ENCODE peak calls at places on chromosomes 7 and 10, in four cellular contexts. One of them, this sample, is unnamed.

GRCh38 chr10:32983333-32983909 is 25.4 kb upstream of the ITGB1 start:
- ATAC-seq in naive thymus-derived CD4-positive, alpha-beta T cell: peak
- ATAC-seq in RWPE2: peak
- ATAC-seq in K562: no peak
- ATAC-seq in this sample: no peak

GRCh38 chr10:6072215-6072941 is 10.2 kb upstream of the IL2RA start:
- ATAC-seq in naive thymus-derived CD4-positive, alpha-beta T cell: peak
- ATAC-seq in RWPE2: no peak
- ATAC-seq in K562: no peak
- ATAC-seq in this sample: peak

GRCh38 chr10:131771634-131772358 is 129.0 kb upstream of the PPP2R2D start:
- ATAC-seq in naive thymus-derived CD4-positive, alpha-beta T cell: peak
- ATAC-seq in RWPE2: no peak
- ATAC-seq in K562: no peak
- ATAC-seq in this sample: no peak

GRCh38 chr7:67019562-67020390 is 23.1 kb downstream of the TYW1 start:
- ATAC-seq in naive thymus-derived CD4-positive, alpha-beta T cell: no peak
- ATAC-seq in RWPE2: peak
- ATAC-seq in K562: peak
- ATAC-seq in this sample: no peak

GRCh38 chr7:55488804-55489340 is 83.4 kb downstream of the VOPP1 start:
- ATAC-seq in naive thymus-derived CD4-positive, alpha-beta T cell: no peak
- ATAC-seq in RWPE2: no peak
- ATAC-seq in K562: no peak
- ATAC-seq in this sample: no peak

GRCh38 chr10:22900841-22901601 is 26.8 kb upstream of the ARMC3 start:
- ATAC-seq in naive thymus-derived CD4-positive, alpha-beta T cell: no peak
- ATAC-seq in RWPE2: no peak
- ATAC-seq in K562: no peak
- ATAC-seq in this sample: no peak

GRCh38 chr7:91945476-91945875 is 4.8 kb downstream of the AKAP9 start:
- ATAC-seq in naive thymus-derived CD4-positive, alpha-beta T cell: no peak
- ATAC-seq in RWPE2: peak
- ATAC-seq in K562: no peak
- ATAC-seq in this sample: peak

GRCh38 chr10:61870521-61870895 is 31.0 kb upstream of the ARID5B start:
- ATAC-seq in naive thymus-derived CD4-positive, alpha-beta T cell: no peak
- ATAC-seq in RWPE2: no peak
- ATAC-seq in K562: no peak
- ATAC-seq in this sample: no peak

GRCh38 chr10:128536259-128536658 is 410.0 kb upstream of the MKI67 start:
- ATAC-seq in naive thymus-derived CD4-positive, alpha-beta T cell: no peak
- ATAC-seq in RWPE2: no peak
- ATAC-seq in K562: peak
- ATAC-seq in this sample: no peak

GRCh38 chr7:43938892-43939482 is 12.8 kb downstream of the UBE2D4 start:
- ATAC-seq in naive thymus-derived CD4-positive, alpha-beta T cell: no peak
- ATAC-seq in RWPE2: no peak
- ATAC-seq in K562: no peak
- ATAC-seq in this sample: no peak

GRCh38 chr10:132861116-132861691 is 75.3 kb upstream of the NKX6-2 start:
- ATAC-seq in naive thymus-derived CD4-positive, alpha-beta T cell: no peak
- ATAC-seq in RWPE2: no peak
- ATAC-seq in K562: no peak
- ATAC-seq in this sample: no peak

GRCh38 chr7:73707045-73707631 is 12.3 kb downstream of the STX1A start:
- ATAC-seq in naive thymus-derived CD4-positive, alpha-beta T cell: peak
- ATAC-seq in RWPE2: peak
- ATAC-seq in K562: no peak
- ATAC-seq in this sample: peak

GRCh38 chr7:73983437-73984164 is 44.4 kb upstream of the ELN start:
- ATAC-seq in naive thymus-derived CD4-positive, alpha-beta T cell: no peak
- ATAC-seq in RWPE2: no peak
- ATAC-seq in K562: peak
- ATAC-seq in this sample: no peak

GRCh38 chr10:116216676-116217075 is 56.3 kb downstream of the GFRA1 start:
- ATAC-seq in naive thymus-derived CD4-positive, alpha-beta T cell: no peak
- ATAC-seq in RWPE2: no peak
- ATAC-seq in K562: no peak
- ATAC-seq in this sample: no peak

GRCh38 chr7:127041689-127042452 is 210.9 kb downstream of the GRM8 start:
- ATAC-seq in naive thymus-derived CD4-positive, alpha-beta T cell: no peak
- ATAC-seq in RWPE2: no peak
- ATAC-seq in K562: no peak
- ATAC-seq in this sample: no peak

GRCh38 chr7:143947111-143947510 is 7.5 kb upstream of the OR2F1 start:
- ATAC-seq in naive thymus-derived CD4-positive, alpha-beta T cell: no peak
- ATAC-seq in RWPE2: no peak
- ATAC-seq in K562: no peak
- ATAC-seq in this sample: no peak
- H3K27ac ChIP-seq in naive thymus-derived CD4-positive, alpha-beta T cell: no peak
- H3K27ac ChIP-seq in RWPE2: no peak
- H3K27ac ChIP-seq in K562: no peak
- H3K27ac ChIP-seq in this sample: no peak

GRCh38 chr7:5546626-5547025 is 123.0 kb upstream of the TNRC18 start:
- ATAC-seq in naive thymus-derived CD4-positive, alpha-beta T cell: no peak
- ATAC-seq in RWPE2: no peak
- ATAC-seq in K562: no peak
- ATAC-seq in this sample: no peak
- H3K27ac ChIP-seq in naive thymus-derived CD4-positive, alpha-beta T cell: no peak
- H3K27ac ChIP-seq in RWPE2: no peak
- H3K27ac ChIP-seq in K562: no peak
- H3K27ac ChIP-seq in this sample: no peak

GRCh38 chr7:141585592-141586510 is 34.6 kb downstream of the AGK start:
- ATAC-seq in naive thymus-derived CD4-positive, alpha-beta T cell: no peak
- ATAC-seq in RWPE2: peak
- ATAC-seq in K562: no peak
- ATAC-seq in this sample: no peak

GRCh38 chr7:141586878-141587277 is 35.7 kb downstream of the AGK start:
- ATAC-seq in naive thymus-derived CD4-positive, alpha-beta T cell: peak
- ATAC-seq in RWPE2: no peak
- ATAC-seq in K562: no peak
- ATAC-seq in this sample: no peak

GRCh38 chr7:141588912-141589311 is 37.7 kb downstream of the AGK start:
- ATAC-seq in naive thymus-derived CD4-positive, alpha-beta T cell: no peak
- ATAC-seq in RWPE2: no peak
- ATAC-seq in K562: no peak
- ATAC-seq in this sample: no peak

GRCh38 chr7:141584935-141585334 is 33.7 kb downstream of the AGK start:
- ATAC-seq in naive thymus-derived CD4-positive, alpha-beta T cell: no peak
- ATAC-seq in RWPE2: no peak
- ATAC-seq in K562: no peak
- ATAC-seq in this sample: no peak

GRCh38 chr7:141587304-141587703 is 36.1 kb downstream of the AGK start:
- ATAC-seq in naive thymus-derived CD4-positive, alpha-beta T cell: no peak
- ATAC-seq in RWPE2: no peak
- ATAC-seq in K562: no peak
- ATAC-seq in this sample: no peak
- H3K27ac ChIP-seq in naive thymus-derived CD4-positive, alpha-beta T cell: no peak
- H3K27ac ChIP-seq in RWPE2: peak
- H3K27ac ChIP-seq in K562: no peak
- H3K27ac ChIP-seq in this sample: no peak

GRCh38 chr10:63711361-63711760 is 190.2 kb downstream of the REEP3 start:
- ATAC-seq in naive thymus-derived CD4-positive, alpha-beta T cell: no peak
- ATAC-seq in RWPE2: no peak
- ATAC-seq in K562: peak
- ATAC-seq in this sample: peak

GRCh38 chr10:63711866-63712716 is 190.9 kb downstream of the REEP3 start:
- ATAC-seq in naive thymus-derived CD4-positive, alpha-beta T cell: peak
- ATAC-seq in RWPE2: peak
- ATAC-seq in K562: peak
- ATAC-seq in this sample: peak

GRCh38 chr10:63708421-63708820 is 187.2 kb downstream of the REEP3 start:
- ATAC-seq in naive thymus-derived CD4-positive, alpha-beta T cell: no peak
- ATAC-seq in RWPE2: no peak
- ATAC-seq in K562: no peak
- ATAC-seq in this sample: no peak

GRCh38 chr10:63712717-63713115 is 191.5 kb downstream of the REEP3 start:
- ATAC-seq in naive thymus-derived CD4-positive, alpha-beta T cell: peak
- ATAC-seq in RWPE2: peak
- ATAC-seq in K562: no peak
- ATAC-seq in this sample: peak

GRCh38 chr10:63710703-63711102 is 189.5 kb downstream of the REEP3 start:
- ATAC-seq in naive thymus-derived CD4-positive, alpha-beta T cell: no peak
- ATAC-seq in RWPE2: no peak
- ATAC-seq in K562: no peak
- ATAC-seq in this sample: no peak
- H3K27ac ChIP-seq in naive thymus-derived CD4-positive, alpha-beta T cell: no peak
- H3K27ac ChIP-seq in RWPE2: no peak
- H3K27ac ChIP-seq in K562: no peak
- H3K27ac ChIP-seq in this sample: peak

GRCh38 chr10:124656113-124656490 is 88.1 kb downstream of the FAM53B start:
- ATAC-seq in naive thymus-derived CD4-positive, alpha-beta T cell: no peak
- ATAC-seq in RWPE2: no peak
- ATAC-seq in K562: no peak
- ATAC-seq in this sample: no peak

GRCh38 chr10:124657806-124658205 is 86.4 kb downstream of the FAM53B start:
- ATAC-seq in naive thymus-derived CD4-positive, alpha-beta T cell: peak
- ATAC-seq in RWPE2: no peak
- ATAC-seq in K562: no peak
- ATAC-seq in this sample: no peak

GRCh38 chr10:124660404-124661125 is 83.6 kb downstream of the FAM53B start:
- ATAC-seq in naive thymus-derived CD4-positive, alpha-beta T cell: no peak
- ATAC-seq in RWPE2: no peak
- ATAC-seq in K562: no peak
- ATAC-seq in this sample: no peak

GRCh38 chr10:124659380-124659779 is 84.8 kb downstream of the FAM53B start:
- ATAC-seq in naive thymus-derived CD4-positive, alpha-beta T cell: peak
- ATAC-seq in RWPE2: no peak
- ATAC-seq in K562: no peak
- ATAC-seq in this sample: no peak

GRCh38 chr10:124658591-124659240 is 85.5 kb downstream of the FAM53B start:
- ATAC-seq in naive thymus-derived CD4-positive, alpha-beta T cell: no peak
- ATAC-seq in RWPE2: no peak
- ATAC-seq in K562: no peak
- ATAC-seq in this sample: no peak
- H3K27ac ChIP-seq in naive thymus-derived CD4-positive, alpha-beta T cell: no peak
- H3K27ac ChIP-seq in RWPE2: no peak
- H3K27ac ChIP-seq in K562: no peak
- H3K27ac ChIP-seq in this sample: no peak

DNA sequence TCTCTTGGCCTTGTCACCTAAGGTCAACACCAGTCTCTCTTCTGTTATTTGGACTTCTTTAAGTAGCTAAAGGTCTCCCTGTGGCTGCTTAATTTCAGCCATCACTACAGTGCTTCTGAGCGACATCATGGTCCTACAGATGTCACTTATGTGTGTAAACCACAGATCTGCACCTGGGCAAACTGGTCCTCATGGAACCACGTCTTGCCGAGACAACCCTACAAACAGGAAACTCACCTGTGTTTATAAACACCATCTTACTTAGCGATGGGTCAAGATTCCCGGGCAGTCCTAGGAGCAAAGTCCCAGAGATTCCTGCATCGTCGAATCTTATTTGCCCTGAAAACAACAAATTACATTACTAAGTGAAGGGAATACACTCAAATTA is 27.8 kb downstream of the KLF6 start:
- ATAC-seq in naive thymus-derived CD4-positive, alpha-beta T cell: no peak
- ATAC-seq in RWPE2: no peak
- ATAC-seq in K562: no peak
- ATAC-seq in this sample: no peak
- H3K27ac ChIP-seq in naive thymus-derived CD4-positive, alpha-beta T cell: no peak
- H3K27ac ChIP-seq in RWPE2: peak
- H3K27ac ChIP-seq in K562: no peak
- H3K27ac ChIP-seq in this sample: no peak

GRCh38 chr10:124665980-124666379 is 78.2 kb downstream of the FAM53B start:
- ATAC-seq in naive thymus-derived CD4-positive, alpha-beta T cell: no peak
- ATAC-seq in RWPE2: peak
- ATAC-seq in K562: no peak
- ATAC-seq in this sample: no peak
- H3K27ac ChIP-seq in naive thymus-derived CD4-positive, alpha-beta T cell: no peak
- H3K27ac ChIP-seq in RWPE2: no peak
- H3K27ac ChIP-seq in K562: no peak
- H3K27ac ChIP-seq in this sample: no peak

This sample was measured in gastroesophageal sphincter.